ENCODE peak calls at places on chromosomes 16 and 17, in five cellular contexts. W is HCT116, X is SK-N-SH, R is HepG2, D is K562. T is an unnamed sample.

GRCh38 chr17:55366020-55366481 is 55.6 kb downstream of the MMD start:
- DNase-seq in X (peak; percentile 60), R (no peak), W (no peak), D (no peak), T (no peak)

GRCh38 chr17:44076716-44077594 is 6.4 kb downstream of the G6PC3 start:
- DNase-seq in X (no peak), R (peak; percentile 63), D (no peak), W (no peak), T (no peak)

GRCh38 chr16:10151718-10152117 is 30.5 kb downstream of the GRIN2A start:
- DNase-seq in R (no peak), W (no peak), D (no peak), X (no peak), T (no peak)

GRCh38 chr16:4232541-4233386 is 9.1 kb downstream of the SRL start:
- DNase-seq in R (no peak), X (no peak), D (no peak), W (no peak), T (no peak)

GRCh38 chr17:55454906-55455474 is 33.4 kb upstream of the MMD start:
- DNase-seq in W (no peak), R (peak; percentile 98), X (no peak), D (no peak), T (no peak)

GRCh38 chr16:58196898-58197313 is 1.0 kb downstream of the CSNK2A2 start:
- DNase-seq in R (no peak), D (no peak), W (no peak), X (peak; percentile 30), T (no peak)

GRCh38 chr17:82737981-82738877 is 2.8 kb downstream of the FN3K start:
- DNase-seq in D (peak; percentile 52), W (no peak), R (peak; percentile 98), X (no peak), T (no peak)

GRCh38 chr17:43832168-43832975 is 574 bp downstream of the MPP3 start:
- DNase-seq in D (no peak), R (peak; percentile 21), W (no peak), X (peak; percentile 90), T (no peak)

GRCh38 chr17:9575381-9576072 is at the start of gene STX8:
- DNase-seq in R (peak; percentile 78), W (peak; percentile 74), D (peak; percentile 79), X (peak; percentile 86), T (peak; percentile 48)

GRCh38 chr17:66713533-66714042 is 121.3 kb upstream of the CACNG5 start:
- DNase-seq in D (no peak), W (no peak), X (no peak), R (no peak), T (peak; percentile 85)

GRCh38 chr17:17103160-17103559 is 60.9 kb downstream of the MPRIP start:
- DNase-seq in W (no peak), R (peak; percentile 18), X (no peak), D (no peak), T (no peak)

GRCh38 chr16:27154573-27155521 is 48.5 kb upstream of the KDM8 start:
- DNase-seq in X (peak; percentile 77), R (peak; percentile 52), W (peak; percentile 56), D (peak; percentile 85), T (no peak)

GRCh38 chr17:56185491-56185890 is 32.2 kb downstream of the ANKFN1 start:
- DNase-seq in X (no peak), D (no peak), W (no peak), R (no peak), T (no peak)

GRCh38 chr16:54957403-54957802 is 26.7 kb downstream of the IRX5 start:
- DNase-seq in X (no peak), D (peak; percentile 76), R (peak; percentile 20), W (peak; percentile 39), T (no peak)

GRCh38 chr17:29241015-29241963 is 5.4 kb upstream of the CRYBA1 start:
- DNase-seq in R (peak; percentile 83), D (no peak), X (peak; percentile 39), W (peak; percentile 74), T (no peak)

GRCh38 chr16:51107742-51108141 is 43.3 kb downstream of the SALL1 start:
- DNase-seq in W (no peak), R (peak; percentile 35), D (no peak), X (no peak), T (no peak)

GRCh38 chr17:41784207-41784744 is 2.2 kb downstream of the JUP start:
- DNase-seq in X (peak; percentile 50), D (peak; percentile 89), R (no peak), W (peak; percentile 69), T (no peak)

GRCh38 chr17:45752246-45752645 is 31.9 kb upstream of the CRHR1 start:
- DNase-seq in W (no peak), D (no peak), X (no peak), R (no peak), T (no peak)

GRCh38 chr17:74332763-74333220 is 6.8 kb downstream of the KIF19 start:
- DNase-seq in W (no peak), D (peak; percentile 58), X (no peak), R (no peak), T (no peak)

GRCh38 chr17:40326014-40326831 is 17.2 kb downstream of the RARA start:
- DNase-seq in X (no peak), R (peak; percentile 69), D (no peak), W (no peak), T (no peak)

GRCh38 chr17:50100921-50101345 is 5.8 kb downstream of the PDK2 start:
- DNase-seq in W (no peak), R (no peak), D (no peak), X (no peak), T (no peak)

GRCh38 chr17:78979780-78980623 is at the start of gene LGALS3BP:
- DNase-seq in W (peak; percentile 70), D (no peak), R (peak; percentile 97), X (peak; percentile 97), T (no peak)

GRCh38 chr17:36691606-36692005 is 90.2 kb downstream of the MRM1 start:
- DNase-seq in D (no peak), R (no peak), W (no peak), X (no peak), T (no peak)

DNA sequence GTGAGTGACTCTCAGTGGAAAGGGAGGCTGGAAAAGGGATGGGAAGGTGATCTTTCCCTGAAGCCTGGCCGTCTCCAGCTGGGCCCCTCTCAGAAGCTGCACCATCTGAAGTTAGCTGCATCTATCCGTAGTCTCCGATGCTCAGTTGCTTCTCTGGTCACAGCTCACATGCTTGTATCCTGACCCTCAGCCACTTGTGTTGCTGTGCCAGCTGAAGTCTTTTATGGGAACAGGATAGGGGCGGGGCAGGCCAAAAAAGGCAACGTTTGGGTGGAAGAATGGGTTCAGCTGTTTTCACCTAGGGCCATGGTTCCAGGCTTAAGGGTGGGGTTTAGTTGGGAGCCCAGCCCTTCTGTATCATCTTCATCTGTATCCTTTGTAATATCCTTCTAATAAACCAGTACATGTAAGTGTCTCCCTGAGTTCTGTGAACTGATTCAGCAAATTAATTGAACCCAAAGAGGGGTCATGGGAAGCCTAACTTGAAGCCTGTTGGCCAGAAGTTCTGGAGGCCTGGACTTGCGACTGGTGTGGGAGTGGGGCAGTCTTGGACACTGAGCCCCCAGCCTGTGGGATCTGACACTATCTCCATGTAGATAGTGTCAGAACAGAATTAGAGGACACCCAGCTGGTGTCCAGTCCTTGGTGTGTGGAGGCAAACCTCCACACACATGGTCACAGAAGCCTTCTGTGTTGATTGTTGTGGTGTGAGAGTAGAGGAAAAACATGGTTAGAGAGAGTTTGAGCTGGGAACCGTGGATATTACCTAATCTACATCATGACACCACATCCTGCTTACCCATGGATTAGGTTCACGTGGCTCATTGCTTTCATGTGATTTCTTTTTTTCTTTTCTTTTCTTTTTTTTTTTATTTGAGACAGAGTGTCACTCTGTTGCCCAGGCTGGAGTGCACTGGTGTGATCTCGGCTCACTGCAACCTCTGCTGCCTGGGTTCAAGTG is 49.3 kb upstream of the FBXO47 start:
- DNase-seq in D (no peak), R (no peak), W (no peak), X (no peak), T (no peak)
- TF ChIP-seq ZBTB33 in D (no peak), R (no peak), W (no peak), X (no peak), T (no peak)

GRCh38 chr17:2906907-2907306 is 110.7 kb downstream of the RAP1GAP2 start:
- DNase-seq in D (peak; percentile 38), X (no peak), W (no peak), R (no peak), T (no peak)

GRCh38 chr17:2911035-2911754 is 115.0 kb downstream of the RAP1GAP2 start:
- DNase-seq in D (no peak), W (no peak), X (peak; percentile 70), R (no peak), T (no peak)

GRCh38 chr17:2911755-2912111 is 115.5 kb downstream of the RAP1GAP2 start:
- DNase-seq in W (no peak), X (no peak), R (no peak), D (no peak), T (no peak)

GRCh38 chr17:2909853-2910234 is 113.6 kb downstream of the RAP1GAP2 start:
- DNase-seq in D (no peak), R (no peak), W (no peak), X (no peak), T (no peak)

DNA sequence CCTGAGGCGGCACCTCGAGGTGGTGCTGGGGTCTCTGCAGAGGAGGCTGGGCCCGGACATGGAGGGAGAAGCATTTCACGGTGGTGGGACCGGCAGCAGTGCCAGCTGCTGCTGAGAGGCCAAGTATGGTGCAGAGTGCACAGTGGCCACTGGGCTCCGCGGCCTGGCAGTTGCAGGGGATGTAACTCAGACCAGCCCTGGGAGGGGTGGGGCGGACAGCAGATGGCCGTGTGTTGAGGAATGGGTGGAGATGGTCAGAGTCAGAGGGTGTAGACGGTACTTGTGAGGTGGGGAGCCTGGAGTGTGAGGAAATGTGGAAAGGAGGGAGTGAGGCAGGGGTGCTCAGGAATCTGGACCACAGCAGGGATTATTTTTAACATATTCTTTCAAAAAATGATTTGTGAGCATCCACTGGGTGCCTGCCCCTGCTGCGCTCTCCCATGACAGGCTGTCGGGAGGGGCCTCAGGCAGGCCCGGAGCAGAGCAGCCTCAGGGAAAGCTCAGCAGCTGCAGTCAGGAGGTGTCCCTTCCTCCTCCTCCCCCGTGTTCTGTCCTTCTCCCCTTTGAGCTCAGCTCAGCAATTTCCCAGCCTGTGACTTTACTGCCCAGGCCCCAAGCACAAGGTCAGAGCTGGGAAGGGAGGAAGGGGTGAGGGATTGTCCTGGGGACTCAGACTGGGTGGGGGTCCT is 113.1 kb downstream of the RAP1GAP2 start:
- DNase-seq in R (no peak), D (no peak), W (no peak), X (peak; percentile 69), T (no peak)
- TF ChIP-seq ZBTB33 in R (no peak), D (no peak), W (no peak), X (no peak), T (no peak)

GRCh38 chr17:491086-492014 is 138.7 kb upstream of the RPH3AL start:
- DNase-seq in X (peak; percentile 94), R (peak; percentile 51), W (no peak), D (peak; percentile 72), T (no peak)
- TF ChIP-seq ZBTB33 in X (no peak), R (no peak), W (no peak), D (no peak), T (no peak)

GRCh38 chr17:4230142-4230541 is 33.6 kb downstream of the ANKFY1 start:
- DNase-seq in X (no peak), W (peak; percentile 31), D (no peak), R (no peak), T (no peak)
- TF ChIP-seq ZBTB33 in X (peak; percentile 81), W (no peak), D (no peak), R (no peak), T (no peak)

T was measured in GM12878.